ENCODE peak calls at places on chromosome 15, in six cellular contexts. One of them, this sample, is unnamed.

GRCh38 chr15:78571382-78571781 is 6.1 kb downstream of the CHRNA5 start:
- DNase-seq in A172: no peak
- DNase-seq in GM23248: no peak
- DNase-seq in HuH-7: no peak
- DNase-seq in fibroblast of lung: no peak
- DNase-seq in heart left ventricle: no peak
- DNase-seq in this sample: no peak

GRCh38 chr15:36978625-36979024 is 121.7 kb downstream of the MEIS2 start:
- DNase-seq in A172: no peak
- DNase-seq in GM23248: no peak
- DNase-seq in HuH-7: no peak
- DNase-seq in fibroblast of lung: no peak
- DNase-seq in heart left ventricle: no peak
- DNase-seq in this sample: no peak

GRCh38 chr15:100721758-100722550 is 119.6 kb downstream of the ASB7 start:
- DNase-seq in A172: peak; percentile 97
- DNase-seq in GM23248: peak; percentile 99
- DNase-seq in HuH-7: peak; percentile 44
- DNase-seq in fibroblast of lung: peak; percentile 100
- DNase-seq in heart left ventricle: peak; percentile 43
- DNase-seq in this sample: peak; percentile 95

GRCh38 chr15:50906954-50907865 is 1.3 kb upstream of the AP4E1 start:
- DNase-seq in A172: peak; percentile 10
- DNase-seq in GM23248: peak; percentile 31
- DNase-seq in HuH-7: peak; percentile 67
- DNase-seq in fibroblast of lung: no peak
- DNase-seq in heart left ventricle: no peak
- DNase-seq in this sample: no peak

GRCh38 chr15:57003418-57003817 is 85.0 kb downstream of the TCF12 start:
- DNase-seq in A172: peak; percentile 46
- DNase-seq in GM23248: peak; percentile 90
- DNase-seq in HuH-7: no peak
- DNase-seq in fibroblast of lung: peak; percentile 93
- DNase-seq in heart left ventricle: no peak
- DNase-seq in this sample: no peak

GRCh38 chr15:79540551-79540950 is 108.4 kb downstream of the MINAR1 start:
- DNase-seq in A172: no peak
- DNase-seq in GM23248: peak; percentile 4
- DNase-seq in HuH-7: peak; percentile 36
- DNase-seq in fibroblast of lung: no peak
- DNase-seq in heart left ventricle: no peak
- DNase-seq in this sample: no peak

GRCh38 chr15:22262613-22263020 is 182.3 kb downstream of the OR4M2 start:
- DNase-seq in A172: no peak
- DNase-seq in GM23248: no peak
- DNase-seq in HuH-7: no peak
- DNase-seq in fibroblast of lung: no peak
- DNase-seq in heart left ventricle: no peak
- DNase-seq in this sample: no peak

GRCh38 chr15:40790723-40791122 is 16.2 kb upstream of the ZFYVE19 start:
- DNase-seq in A172: peak; percentile 35
- DNase-seq in GM23248: peak; percentile 44
- DNase-seq in HuH-7: no peak
- DNase-seq in fibroblast of lung: peak; percentile 57
- DNase-seq in heart left ventricle: no peak
- DNase-seq in this sample: no peak

GRCh38 chr15:98914626-98915025 is 93.0 kb downstream of the PGPEP1L start:
- DNase-seq in A172: peak; percentile 82
- DNase-seq in GM23248: peak; percentile 94
- DNase-seq in HuH-7: no peak
- DNase-seq in fibroblast of lung: peak; percentile 98
- DNase-seq in heart left ventricle: no peak
- DNase-seq in this sample: no peak

GRCh38 chr15:78440375-78441373 is 2.7 kb downstream of the IREB2 start:
- DNase-seq in A172: no peak
- DNase-seq in GM23248: no peak
- DNase-seq in HuH-7: no peak
- DNase-seq in fibroblast of lung: no peak
- DNase-seq in heart left ventricle: no peak
- DNase-seq in this sample: no peak

GRCh38 chr15:31482122-31482922 is 155.7 kb downstream of the KLF13 start:
- DNase-seq in A172: no peak
- DNase-seq in GM23248: no peak
- DNase-seq in HuH-7: no peak
- DNase-seq in fibroblast of lung: no peak
- DNase-seq in heart left ventricle: no peak
- DNase-seq in this sample: no peak

GRCh38 chr15:39358441-39359041 is 222.3 kb upstream of the THBS1 start:
- DNase-seq in A172: no peak
- DNase-seq in GM23248: peak; percentile 69
- DNase-seq in HuH-7: no peak
- DNase-seq in fibroblast of lung: peak; percentile 89
- DNase-seq in heart left ventricle: peak; percentile 45
- DNase-seq in this sample: no peak

GRCh38 chr15:40511472-40512133 is 40.8 kb downstream of the CHST14 start:
- DNase-seq in A172: no peak
- DNase-seq in GM23248: peak; percentile 76
- DNase-seq in HuH-7: peak; percentile 74
- DNase-seq in fibroblast of lung: peak; percentile 33
- DNase-seq in heart left ventricle: peak; percentile 80
- DNase-seq in this sample: peak; percentile 44

GRCh38 chr15:27744651-27745050 is 354.5 kb downstream of the OCA2 start:
- DNase-seq in A172: no peak
- DNase-seq in GM23248: no peak
- DNase-seq in HuH-7: no peak
- DNase-seq in fibroblast of lung: peak; percentile 77
- DNase-seq in heart left ventricle: no peak
- DNase-seq in this sample: no peak

GRCh38 chr15:91302588-91303439 is 202.8 kb downstream of the SV2B start:
- DNase-seq in A172: peak; percentile 52
- DNase-seq in GM23248: peak; percentile 76
- DNase-seq in HuH-7: peak; percentile 87
- DNase-seq in fibroblast of lung: peak; percentile 52
- DNase-seq in heart left ventricle: peak; percentile 32
- DNase-seq in this sample: no peak

GRCh38 chr15:52794665-52795463 is 4.7 kb upstream of the ONECUT1 start:
- DNase-seq in A172: no peak
- DNase-seq in GM23248: no peak
- DNase-seq in HuH-7: no peak
- DNase-seq in fibroblast of lung: no peak
- DNase-seq in heart left ventricle: no peak
- DNase-seq in this sample: no peak

GRCh38 chr15:69908518-69909420 is 188.9 kb downstream of the TLE3 start:
- DNase-seq in A172: peak; percentile 4
- DNase-seq in GM23248: no peak
- DNase-seq in HuH-7: no peak
- DNase-seq in fibroblast of lung: no peak
- DNase-seq in heart left ventricle: no peak
- DNase-seq in this sample: no peak

GRCh38 chr15:64842099-64842940 is 605 bp downstream of the PLEKHO2 start:
- DNase-seq in A172: no peak
- DNase-seq in GM23248: peak; percentile 58
- DNase-seq in HuH-7: peak; percentile 32
- DNase-seq in fibroblast of lung: peak; percentile 36
- DNase-seq in heart left ventricle: no peak
- DNase-seq in this sample: no peak

GRCh38 chr15:88465633-88466219 is 1.5 kb downstream of the MRPL46 start:
- DNase-seq in A172: peak; percentile 47
- DNase-seq in GM23248: peak; percentile 64
- DNase-seq in HuH-7: no peak
- DNase-seq in fibroblast of lung: peak; percentile 29
- DNase-seq in heart left ventricle: no peak
- DNase-seq in this sample: no peak

GRCh38 chr15:68206711-68207151 is 1.6 kb upstream of the CALML4 start:
- DNase-seq in A172: no peak
- DNase-seq in GM23248: no peak
- DNase-seq in HuH-7: no peak
- DNase-seq in fibroblast of lung: no peak
- DNase-seq in heart left ventricle: no peak
- DNase-seq in this sample: no peak

GRCh38 chr15:96767703-96768434 is 437.4 kb downstream of the NR2F2 start:
- DNase-seq in A172: peak; percentile 23
- DNase-seq in GM23248: no peak
- DNase-seq in HuH-7: no peak
- DNase-seq in fibroblast of lung: no peak
- DNase-seq in heart left ventricle: no peak
- DNase-seq in this sample: no peak

GRCh38 chr15:89654847-89655805 is at the start of gene KIF7:
- DNase-seq in A172: no peak
- DNase-seq in GM23248: peak; percentile 88
- DNase-seq in HuH-7: peak; percentile 81
- DNase-seq in fibroblast of lung: peak; percentile 61
- DNase-seq in heart left ventricle: no peak
- DNase-seq in this sample: no peak

GRCh38 chr15:69919816-69920215 is 177.9 kb downstream of the TLE3 start:
- DNase-seq in A172: no peak
- DNase-seq in GM23248: no peak
- DNase-seq in HuH-7: no peak
- DNase-seq in fibroblast of lung: no peak
- DNase-seq in heart left ventricle: no peak
- DNase-seq in this sample: no peak

GRCh38 chr15:95857124-95857757 is 473.3 kb upstream of the NR2F2 start:
- DNase-seq in A172: peak; percentile 70
- DNase-seq in GM23248: peak; percentile 65
- DNase-seq in HuH-7: no peak
- DNase-seq in fibroblast of lung: peak; percentile 75
- DNase-seq in heart left ventricle: no peak
- DNase-seq in this sample: no peak

GRCh38 chr15:90581771-90582471 is 52.2 kb downstream of the CRTC3 start:
- DNase-seq in A172: no peak
- DNase-seq in GM23248: no peak
- DNase-seq in HuH-7: no peak
- DNase-seq in fibroblast of lung: no peak
- DNase-seq in heart left ventricle: no peak
- DNase-seq in this sample: no peak

GRCh38 chr15:84605225-84605882 is 4.5 kb downstream of the ZSCAN2 start:
- DNase-seq in A172: no peak
- DNase-seq in GM23248: no peak
- DNase-seq in HuH-7: no peak
- DNase-seq in fibroblast of lung: no peak
- DNase-seq in heart left ventricle: no peak
- DNase-seq in this sample: no peak

GRCh38 chr15:33149919-33150318 is 44.6 kb downstream of the FMN1 start:
- DNase-seq in A172: peak; percentile 13
- DNase-seq in GM23248: peak; percentile 41
- DNase-seq in HuH-7: no peak
- DNase-seq in fibroblast of lung: peak; percentile 38
- DNase-seq in heart left ventricle: no peak
- DNase-seq in this sample: no peak

GRCh38 chr15:64622410-64623260 is 152.8 kb downstream of the RBPMS2 start:
- DNase-seq in A172: no peak
- DNase-seq in GM23248: no peak
- DNase-seq in HuH-7: no peak
- DNase-seq in fibroblast of lung: no peak
- DNase-seq in heart left ventricle: no peak
- DNase-seq in this sample: no peak

GRCh38 chr15:93141373-93141790 is 52.4 kb upstream of the RGMA start:
- DNase-seq in A172: no peak
- DNase-seq in GM23248: no peak
- DNase-seq in HuH-7: no peak
- DNase-seq in fibroblast of lung: no peak
- DNase-seq in heart left ventricle: no peak
- DNase-seq in this sample: no peak

GRCh38 chr15:28219116-28219515 is 102.9 kb downstream of the HERC2 start:
- DNase-seq in A172: no peak
- DNase-seq in GM23248: no peak
- DNase-seq in HuH-7: no peak
- DNase-seq in fibroblast of lung: no peak
- DNase-seq in heart left ventricle: no peak
- DNase-seq in this sample: no peak